ENCODE peak calls at places on chromosomes 11 and 22, in seven cellular contexts. X is tibial artery, U is upper lobe of left lung, Y is lower lobe of right lung, D is epithelial cell of esophagus, M is WERI-Rb-1, F is IMR-90. Z is an unnamed sample.
A peak's percentile ranks its signal among the peaks of the same experiment; 100 is the strongest.

GRCh38 chr22:35891442-35891841 is 137.2 kb downstream of the RBFOX2 start:
- DNase-seq in U (no peak), D (no peak), F (no peak), X (no peak), M (no peak), Y (no peak), Z (no peak)

GRCh38 chr22:46062971-46063631 is 86.1 kb upstream of the WNT7B start:
- DNase-seq in X (peak; percentile 20), Y (peak; percentile 24), U (peak; percentile 12), F (no peak), M (no peak), D (no peak), Z (peak; percentile 63)

GRCh38 chr22:46439576-46440465 is 97.6 kb downstream of the CELSR1 start:
- DNase-seq in F (no peak), Y (no peak), M (no peak), D (no peak), U (peak; percentile 61), X (no peak), Z (no peak)

GRCh38 chr22:29740216-29740615 is 20.4 kb downstream of the CABP7 start:
- DNase-seq in U (no peak), M (no peak), D (no peak), X (no peak), Y (no peak), F (no peak), Z (no peak)

GRCh38 chr11:104090767-104091166 is 54.3 kb downstream of the DDI1 start:
- DNase-seq in D (no peak), X (no peak), U (no peak), M (no peak), F (no peak), Y (no peak), Z (no peak)

GRCh38 chr11:93958991-93959390 is 62.2 kb upstream of the HEPHL1 start:
- DNase-seq in F (no peak), D (no peak), U (no peak), M (no peak), X (no peak), Y (no peak), Z (no peak)

GRCh38 chr11:27279491-27279890 is 83.5 kb downstream of the CCDC34 start:
- DNase-seq in Y (no peak), M (no peak), X (no peak), F (no peak), D (no peak), U (no peak), Z (no peak)

GRCh38 chr11:42034821-42035220 is 575.4 kb upstream of the LRRC4C start:
- DNase-seq in D (no peak), U (no peak), Y (no peak), X (no peak), F (no peak), M (no peak), Z (no peak)

GRCh38 chr11:47394322-47395224 is 13.8 kb upstream of the SLC39A13 start:
- DNase-seq in F (peak; percentile 20), M (no peak), U (peak; percentile 83), Y (peak; percentile 87), D (no peak), X (peak; percentile 64), Z (no peak)

GRCh38 chr22:20237480-20238440 is 30.4 kb downstream of the RTN4R start:
- DNase-seq in F (no peak), M (no peak), U (no peak), D (peak; percentile 58), X (no peak), Y (no peak), Z (no peak)

GRCh38 chr11:68269414-68270081 is 2.2 kb downstream of the C11orf24 start:
- DNase-seq in Y (no peak), D (no peak), X (no peak), F (peak; percentile 92), M (no peak), U (no peak), Z (no peak)

GRCh38 chr11:66004186-66004585 is 1.9 kb downstream of the BANF1 start:
- DNase-seq in F (no peak), X (no peak), U (no peak), M (no peak), Y (no peak), D (no peak), Z (no peak)

GRCh38 chr22:50009251-50009650 is 3.3 kb downstream of the IL17REL start:
- DNase-seq in M (no peak), F (no peak), X (no peak), U (no peak), Y (peak; percentile 36), D (no peak), Z (peak; percentile 88)

GRCh38 chr11:18203723-18204122 is 31.1 kb downstream of the MRGPRX4 start:
- DNase-seq in Y (no peak), D (peak; percentile 33), X (no peak), F (peak; percentile 14), M (peak; percentile 56), U (no peak), Z (no peak)

GRCh38 chr11:2591805-2592204 is 108.0 kb downstream of the KCNQ1OT1 start:
- DNase-seq in D (no peak), F (no peak), Y (no peak), X (no peak), M (no peak), U (no peak), Z (peak; percentile 61)

GRCh38 chr11:129204439-129204838 is 12.3 kb upstream of the ARHGAP32 start:
- DNase-seq in U (no peak), D (no peak), Y (no peak), F (no peak), X (no peak), M (no peak), Z (no peak)

GRCh38 chr11:67311556-67312082 is 8.3 kb downstream of the SSH3 start:
- DNase-seq in Y (no peak), F (no peak), D (peak; percentile 64), M (no peak), U (no peak), X (no peak), Z (peak; percentile 79)

GRCh38 chr11:55726715-55727324 is 46.4 kb upstream of the OR5D13 start:
- DNase-seq in F (no peak), Y (no peak), X (no peak), M (peak; percentile 13), D (no peak), U (no peak), Z (no peak)
- TF ChIP-seq CTCF in F (no peak), Y (no peak), X (no peak), M (peak; percentile 39), D (no peak), U (no peak), Z (no peak)

DNA sequence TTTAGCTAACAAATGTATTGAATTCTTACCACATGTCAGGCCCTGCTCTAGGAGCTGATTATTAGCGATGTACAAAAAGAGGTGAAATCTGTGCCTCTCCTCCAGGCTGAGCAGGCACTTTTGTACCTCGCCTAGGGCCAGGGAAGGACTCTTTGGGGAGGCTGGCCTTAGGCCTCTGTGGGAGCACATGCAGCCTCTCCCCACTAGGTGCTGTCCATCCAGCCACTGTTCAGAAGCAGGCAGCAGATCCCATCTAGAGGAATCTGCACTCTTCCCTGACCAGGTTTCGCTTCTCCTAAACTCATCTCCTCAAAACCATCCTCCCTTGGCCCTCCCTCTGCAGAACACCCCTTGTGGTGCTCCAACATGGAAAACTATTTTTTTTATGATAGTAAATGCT is 51.9 kb upstream of the WT1 start:
- DNase-seq in Y (no peak), M (peak; percentile 11), U (no peak), X (no peak), D (peak; percentile 3), F (no peak), Z (no peak)
- TF ChIP-seq CTCF in Y (no peak), M (peak; percentile 57), U (no peak), X (no peak), D (no peak), F (no peak), Z (peak; percentile 24)

DNA sequence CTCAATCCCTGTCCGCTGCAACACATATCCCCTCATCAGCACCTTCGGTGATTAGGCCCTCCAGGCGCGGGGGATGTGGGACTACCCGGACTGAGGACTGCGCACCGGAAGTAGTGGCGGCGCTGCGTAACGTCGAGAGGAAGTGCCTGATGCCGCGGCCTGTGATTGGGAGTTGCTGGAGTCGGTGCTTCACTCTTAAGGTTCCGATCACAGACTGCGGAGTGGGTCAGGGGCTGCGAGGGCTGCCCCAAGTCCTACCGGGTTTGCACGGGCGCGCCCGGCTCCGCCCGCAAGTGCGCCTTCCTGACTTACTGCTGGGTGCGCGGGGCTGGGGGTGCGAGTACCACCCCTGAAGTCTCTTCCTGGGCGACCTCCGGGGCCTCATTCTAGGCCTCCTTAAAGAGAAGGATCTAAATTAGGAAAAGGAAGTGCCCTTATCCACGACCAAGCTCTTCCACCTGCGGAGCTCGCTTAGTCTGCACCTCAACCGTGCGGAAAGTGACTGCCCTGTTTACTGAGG is at the start of gene ALKBH3:
- DNase-seq in F (peak; percentile 95), U (peak; percentile 92), D (peak; percentile 95), X (peak; percentile 93), Y (peak; percentile 95), M (peak; percentile 91), Z (peak; percentile 98)
- TF ChIP-seq CTCF in F (peak; percentile 9), U (peak; percentile 38), D (no peak), X (no peak), Y (no peak), M (peak; percentile 10), Z (no peak)

GRCh38 chr22:36998620-36999351 is 20.5 kb downstream of the TST start:
- DNase-seq in F (peak; percentile 15), M (peak; percentile 24), Y (no peak), D (peak; percentile 68), X (no peak), U (no peak), Z (no peak)
- TF ChIP-seq CTCF in F (no peak), M (peak; percentile 44), Y (no peak), D (no peak), X (no peak), U (no peak), Z (peak; percentile 31)

DNA sequence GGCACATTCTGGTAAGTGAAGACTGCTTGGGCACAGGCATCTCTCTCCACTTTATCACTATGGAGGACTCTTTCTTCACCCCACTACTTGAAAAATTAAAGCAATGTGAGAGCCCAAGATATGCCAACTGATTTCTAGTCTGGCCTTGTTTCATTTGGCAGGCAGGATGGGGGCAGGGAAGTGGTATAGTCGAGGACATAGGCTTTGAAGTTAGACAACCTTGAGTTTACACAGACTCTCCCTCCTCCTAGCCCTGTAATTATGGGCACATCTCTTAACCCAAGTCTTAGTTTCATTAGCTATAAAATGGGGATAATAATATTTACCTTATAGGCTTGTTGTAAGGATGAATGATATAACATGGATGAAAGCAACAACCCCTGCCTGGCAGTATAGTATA is 15.3 kb downstream of the ADM start:
- DNase-seq in M (no peak), F (no peak), D (no peak), Y (no peak), X (no peak), U (no peak), Z (no peak)
- TF ChIP-seq CTCF in M (no peak), F (no peak), D (no peak), Y (no peak), X (no peak), U (no peak), Z (no peak)

Z was measured in chondrocyte.